ENCODE peak calls at places on chromosomes 16 and 17, in five cellular contexts. B, X, P, U and F are unnamed samples.

GRCh38 chr17:80694085-80694991 is 149.7 kb downstream of the RPTOR start:
- DNase-seq in B (no peak), X (no peak), P (no peak), U (no peak), F (no peak)

GRCh38 chr16:85798283-85798776 is 1.0 kb downstream of the EMC8 start:
- DNase-seq in B (no peak), X (no peak), P (peak; percentile 23), U (peak; percentile 29), F (no peak)

GRCh38 chr17:63434951-63435571 is 11.0 kb downstream of the CYB561 start:
- DNase-seq in B (peak; percentile 79), X (peak; percentile 39), P (no peak), U (peak; percentile 76), F (peak; percentile 28)

GRCh38 chr16:70686376-70687171 is 721 bp upstream of the MTSS2 start:
- DNase-seq in B (no peak), X (no peak), P (no peak), U (no peak), F (no peak)

GRCh38 chr16:28218109-28218508 is 6.3 kb upstream of the XPO6 start:
- DNase-seq in B (no peak), X (no peak), P (peak; percentile 31), U (no peak), F (peak; percentile 30)

GRCh38 chr16:17555176-17555575 is 84.4 kb upstream of the XYLT1 start:
- DNase-seq in B (no peak), X (no peak), P (no peak), U (no peak), F (peak; percentile 87)

GRCh38 chr16:50742521-50743150 is 750 bp downstream of the CYLD start:
- DNase-seq in B (no peak), X (no peak), P (peak; percentile 60), U (no peak), F (no peak)

GRCh38 chr16:50422926-50423325 is 54.1 kb upstream of the BRD7 start:
- DNase-seq in B (no peak), X (no peak), P (no peak), U (no peak), F (no peak)

GRCh38 chr16:67462279-67462655 is 18.7 kb downstream of the ATP6V0D1 start:
- DNase-seq in B (no peak), X (no peak), P (no peak), U (no peak), F (no peak)

GRCh38 chr17:52383493-52384100 is 225.1 kb upstream of the CA10 start:
- DNase-seq in B (no peak), X (no peak), P (peak; percentile 87), U (peak; percentile 13), F (peak; percentile 24)

GRCh38 chr17:81693491-81694360 is 9.4 kb upstream of the MRPL12 start:
- DNase-seq in B (no peak), X (no peak), P (no peak), U (no peak), F (no peak)

GRCh38 chr16:53717577-53717976 is 13.6 kb downstream of the FTO start:
- DNase-seq in B (no peak), X (no peak), P (no peak), U (no peak), F (no peak)

GRCh38 chr17:39921323-39921722 is 2.9 kb upstream of the GSDMB start:
- DNase-seq in B (no peak), X (no peak), P (no peak), U (no peak), F (no peak)

GRCh38 chr16:11893571-11893970 is 22.2 kb downstream of the GSPT1 start:
- DNase-seq in B (no peak), X (no peak), P (no peak), U (no peak), F (no peak)

GRCh38 chr16:68782198-68783174 is 45.4 kb downstream of the CDH1 start:
- DNase-seq in B (no peak), X (no peak), P (no peak), U (no peak), F (no peak)

DNA sequence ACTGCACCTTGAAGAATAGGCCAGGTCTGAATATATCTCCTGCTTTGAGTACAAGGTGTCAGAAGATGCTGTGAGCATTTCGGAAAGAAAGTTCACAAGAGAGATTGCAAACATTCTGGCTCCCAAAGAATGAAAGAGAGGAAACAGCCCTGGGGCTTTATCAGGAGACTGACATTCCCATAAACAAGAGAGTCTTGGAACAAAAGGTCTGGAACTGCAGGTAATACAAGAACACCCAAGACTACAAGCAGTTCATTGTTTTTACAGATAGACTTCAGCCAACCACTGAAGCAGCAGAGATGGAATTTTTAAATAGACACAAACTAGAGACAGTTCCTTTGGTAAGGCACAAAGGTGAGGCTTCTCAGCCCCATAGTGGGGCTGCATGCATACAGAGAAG is 14.4 kb downstream of the HSD17B2 start:
- DNase-seq in B (no peak), X (no peak), P (no peak), U (no peak), F (no peak)
- H3K4me1 ChIP-seq in B (no peaks in the 10 kb centered on the region), X (no peaks in the 10 kb centered on the region), P (peaks cover 33% of the 10 kb centered on the region), U (no peaks in the 10 kb centered on the region), F (no peaks in the 10 kb centered on the region)

DNA sequence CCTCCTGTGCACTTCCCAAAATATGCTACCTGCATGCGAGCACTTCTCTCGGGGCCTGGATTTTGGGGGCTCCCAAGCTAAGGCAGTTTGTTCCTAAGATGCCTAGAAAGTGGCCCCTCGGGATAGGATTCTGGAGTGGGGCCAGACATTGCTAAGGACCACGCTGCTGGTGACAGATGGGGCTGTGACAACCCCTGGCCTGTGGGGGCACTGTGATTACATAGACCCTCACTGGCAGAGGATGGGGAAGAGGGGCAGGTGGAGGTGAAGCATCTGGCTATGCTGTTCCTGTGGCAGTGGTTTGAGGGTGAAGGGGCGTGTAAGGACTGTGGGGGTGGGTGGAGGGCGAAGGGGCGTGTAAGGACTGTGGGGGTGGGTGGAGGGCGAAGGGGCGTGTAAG is 128.4 kb downstream of the ENGASE start:
- DNase-seq in B (no peak), X (no peak), P (no peak), U (no peak), F (no peak)
- TF ChIP-seq CTCF in B (no peak), X (no peak), P (peak; percentile 39), U (no peak), F (no peak)

DNA sequence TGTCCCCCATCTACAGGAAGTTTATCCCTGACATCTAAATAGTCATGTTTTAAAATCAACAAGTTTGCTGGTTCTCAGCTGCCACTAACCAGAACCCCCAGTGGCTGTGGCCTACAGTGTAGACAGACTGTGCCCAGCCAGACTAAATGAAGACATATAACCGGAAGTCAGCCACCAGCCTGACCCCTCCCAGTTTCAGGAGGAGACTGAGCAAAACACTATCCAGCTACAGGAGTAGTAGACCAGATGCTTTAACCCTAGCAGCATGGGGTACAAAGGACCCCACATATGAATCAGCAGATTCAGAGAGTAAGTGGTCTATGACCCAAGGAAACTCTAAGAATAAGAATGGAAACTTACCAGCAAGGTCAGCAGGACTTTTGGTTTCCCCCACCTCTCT is 83.4 kb downstream of the HIC1 start:
- DNase-seq in B (no peak), X (no peak), P (no peak), U (no peak), F (no peak)
- H3K27ac ChIP-seq in B (no peak overlapping the region), X (no peak overlapping the region), P (no peak overlapping the region), U (no peak overlapping the region), F (no peak overlapping the region)

GRCh38 chr16:22646948-22647556 is 136.4 kb downstream of the NPIPB5 start:
- DNase-seq in B (no peak), X (no peak), P (no peak), U (no peak), F (no peak)

GRCh38 chr16:22648941-22649340 is 138.2 kb downstream of the NPIPB5 start:
- DNase-seq in B (no peak), X (no peak), P (no peak), U (no peak), F (no peak)

GRCh38 chr16:22653876-22654275 is 143.2 kb downstream of the NPIPB5 start:
- DNase-seq in B (no peak), X (no peak), P (no peak), U (no peak), F (no peak)

GRCh38 chr16:22648141-22648540 is 137.4 kb downstream of the NPIPB5 start:
- DNase-seq in B (no peak), X (no peak), P (no peak), U (no peak), F (no peak)

DNA sequence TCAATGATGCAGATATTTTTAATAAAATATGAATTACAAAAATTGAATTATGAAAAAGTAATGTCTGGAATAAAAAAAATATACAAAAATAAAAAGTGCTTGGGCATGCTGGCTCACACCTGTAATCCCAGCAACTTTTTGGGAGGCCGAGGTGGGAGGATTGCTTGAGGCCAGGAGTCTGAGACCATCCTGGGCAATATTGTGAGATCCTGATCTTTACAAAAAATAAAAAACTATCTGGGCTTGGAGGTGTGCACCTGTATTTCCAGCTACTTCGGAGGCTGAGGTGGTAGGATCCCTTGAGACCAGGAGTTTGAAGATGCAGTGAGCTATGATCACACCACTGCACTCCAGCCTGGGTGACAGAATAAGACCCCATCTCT is 141.8 kb downstream of the NPIPB5 start:
- DNase-seq in B (no peak), X (no peak), P (no peak), U (no peak), F (no peak)
- H3K4me1 ChIP-seq in B (no peaks in the 10 kb centered on the region), X (no peaks in the 10 kb centered on the region), P (no peaks in the 10 kb centered on the region), U (no peaks in the 10 kb centered on the region), F (no peaks in the 10 kb centered on the region)

GRCh38 chr17:8151120-8151640 is 1.0 kb downstream of the PER1 start:
- DNase-seq in B (peak; percentile 94), X (peak; percentile 85), P (peak; percentile 86), U (no peak), F (peak; percentile 40)
- TF ChIP-seq CTCF in B (no peak), X (no peak), P (no peak), U (no peak), F (no peak)

GRCh38 chr17:21532763-21533385 is 156.7 kb downstream of the KCNJ12 start:
- DNase-seq in B (no peak), X (no peak), P (no peak), U (no peak), F (no peak)
- H3K27ac ChIP-seq in B (no peak overlapping the region), X (no peak overlapping the region), P (no peak overlapping the region), U (no peak overlapping the region), F (no peak overlapping the region)

GRCh38 chr17:59621771-59622170 is 2.1 kb downstream of the CLTC start:
- DNase-seq in B (no peak), X (no peak), P (no peak), U (no peak), F (no peak)
- H3K4me1 ChIP-seq in B (peaks cover 64% of the 10 kb centered on the region), X (peaks cover 11% of the 10 kb centered on the region), P (peaks cover 29% of the 10 kb centered on the region), U (peaks cover 59% of the 10 kb centered on the region), F (peaks cover 35% of the 10 kb centered on the region)